ENCODE peak calls at places on chromosomes 11 and 22, in nine cellular contexts. Z is lung microvascular endothelial cell; G is C1 segment of cervical spinal cord; H is activated naive CD4-positive, alpha-beta T cell; P is mucosa of gallbladder; N is H9; S is cardiac fibroblast; K is kidney; Y is NCI-H1436. M is an unnamed sample.

GRCh38 chr22:46666577-46667244 is 46.5 kb downstream of the GRAMD4 start:
- DNase-seq in Z (no peak), G (no peak), H (no peak), P (no peak), N (no peak), S (no peak), K (peak; percentile 66), Y (no peak), M (no peak)

GRCh38 chr11:120512727-120513435 is 1.3 kb downstream of the GRIK4 start:
- DNase-seq in Z (no peak), G (peak; percentile 29), H (no peak), P (no peak), N (no peak), S (no peak), K (no peak), Y (peak; percentile 22), M (no peak)

GRCh38 chr11:101126551-101127347 is 2.9 kb downstream of the PGR start:
- DNase-seq in Z (no peak), G (no peak), H (no peak), P (no peak), N (peak; percentile 37), S (peak; percentile 26), K (peak; percentile 66), Y (no peak), M (no peak)

GRCh38 chr11:132111781-132112380 is 741.5 kb downstream of the NTM start:
- DNase-seq in Z (no peak), G (no peak), H (no peak), P (no peak), N (no peak), S (peak; percentile 96), K (no peak), Y (no peak), M (no peak)

GRCh38 chr22:29641781-29642355 is 38.4 kb downstream of the NF2 start:
- DNase-seq in Z (no peak), G (no peak), H (no peak), P (no peak), N (no peak), S (no peak), K (no peak), Y (no peak), M (no peak)

GRCh38 chr11:38323961-38324761 is 1726.1 kb upstream of the RAG2 start:
- DNase-seq in Z (no peak), G (no peak), H (no peak), P (no peak), N (peak; percentile 34), S (peak; percentile 9), K (no peak), Y (no peak), M (no peak)

GRCh38 chr11:59142530-59143507 is at the start of gene FAM111A:
- DNase-seq in Z (peak; percentile 93), G (peak; percentile 56), H (peak; percentile 46), P (peak; percentile 90), N (peak; percentile 96), S (peak; percentile 86), K (peak; percentile 96), Y (peak; percentile 82), M (peak; percentile 87)

GRCh38 chr11:66653123-66653522 is 14.6 kb downstream of the RBM4 start:
- DNase-seq in Z (no peak), G (no peak), H (no peak), P (no peak), N (no peak), S (no peak), K (no peak), Y (no peak), M (no peak)

GRCh38 chr22:32556150-32556549 is 81.5 kb downstream of the FBXO7 start:
- DNase-seq in Z (peak; percentile 27), G (no peak), H (no peak), P (no peak), N (no peak), S (no peak), K (no peak), Y (no peak), M (no peak)

GRCh38 chr22:24338701-24339451 is 68.2 kb downstream of the SPECC1L start:
- DNase-seq in Z (no peak), G (no peak), H (no peak), P (no peak), N (no peak), S (peak; percentile 43), K (no peak), Y (no peak), M (no peak)

GRCh38 chr11:77999446-77999845 is 5.0 kb upstream of the INTS4 start:
- DNase-seq in Z (no peak), G (no peak), H (no peak), P (no peak), N (no peak), S (no peak), K (no peak), Y (no peak), M (no peak)

GRCh38 chr11:17846852-17847453 is 112.4 kb downstream of the KCNC1 start:
- DNase-seq in Z (no peak), G (no peak), H (no peak), P (no peak), N (no peak), S (peak; percentile 18), K (no peak), Y (no peak), M (no peak)

GRCh38 chr11:117910941-117911630 is 18.1 kb downstream of the TMPRSS13 start:
- DNase-seq in Z (no peak), G (no peak), H (no peak), P (no peak), N (peak; percentile 18), S (no peak), K (no peak), Y (no peak), M (no peak)

GRCh38 chr22:24284747-24285203 is 14.1 kb downstream of the SPECC1L start:
- DNase-seq in Z (no peak), G (no peak), H (no peak), P (no peak), N (no peak), S (peak; percentile 32), K (no peak), Y (no peak), M (peak; percentile 41)

GRCh38 chr11:1785749-1786261 is 22.1 kb upstream of the CTSD start:
- DNase-seq in Z (no peak), G (no peak), H (no peak), P (no peak), N (no peak), S (no peak), K (no peak), Y (no peak), M (no peak)

GRCh38 chr11:1238767-1239595 is 16.1 kb downstream of the MUC5B start:
- DNase-seq in Z (no peak), G (no peak), H (no peak), P (peak; percentile 73), N (peak; percentile 75), S (no peak), K (no peak), Y (no peak), M (no peak)

GRCh38 chr22:31044262-31044861 is 36.8 kb upstream of the SMTN start:
- DNase-seq in Z (peak; percentile 96), G (no peak), H (no peak), P (peak; percentile 45), N (peak; percentile 34), S (peak; percentile 57), K (peak; percentile 89), Y (no peak), M (no peak)

GRCh38 chr11:67438121-67438902 is 830 bp upstream of the PTPRCAP start:
- DNase-seq in Z (no peak), G (no peak), H (peak; percentile 46), P (no peak), N (peak; percentile 58), S (no peak), K (peak; percentile 91), Y (no peak), M (peak; percentile 93)

GRCh38 chr22:41175546-41175945 is 29.6 kb upstream of the L3MBTL2 start:
- DNase-seq in Z (no peak), G (no peak), H (no peak), P (no peak), N (no peak), S (peak; percentile 24), K (no peak), Y (no peak), M (no peak)

GRCh38 chr11:91591021-91591420 is 633.6 kb upstream of the FAT3 start:
- DNase-seq in Z (no peak), G (no peak), H (no peak), P (no peak), N (no peak), S (no peak), K (no peak), Y (no peak), M (no peak)

GRCh38 chr11:85755285-85755684 is 55.7 kb downstream of the SYTL2 start:
- DNase-seq in Z (no peak), G (no peak), H (no peak), P (no peak), N (no peak), S (peak; percentile 10), K (no peak), Y (no peak), M (peak; percentile 25)

GRCh38 chr11:47318166-47318565 is 34.3 kb downstream of the MYBPC3 start:
- DNase-seq in Z (no peak), G (no peak), H (no peak), P (no peak), N (no peak), S (no peak), K (no peak), Y (no peak), M (no peak)

GRCh38 chr22:45848904-45849303 is 128.1 kb downstream of the WNT7B start:
- DNase-seq in Z (no peak), G (no peak), H (no peak), P (no peak), N (no peak), S (no peak), K (no peak), Y (no peak), M (no peak)

GRCh38 chr22:35409783-35410662 is 10.1 kb downstream of the MCM5 start:
- DNase-seq in Z (no peak), G (no peak), H (no peak), P (peak; percentile 26), N (no peak), S (no peak), K (no peak), Y (no peak), M (peak; percentile 79)

GRCh38 chr22:47062126-47062525 is 299.7 kb downstream of the TBC1D22A start:
- DNase-seq in Z (no peak), G (no peak), H (no peak), P (no peak), N (peak; percentile 15), S (no peak), K (no peak), Y (no peak), M (no peak)

GRCh38 chr22:30423296-30423958 is 2.1 kb upstream of the MTFP1 start:
- DNase-seq in Z (peak; percentile 57), G (peak; percentile 79), H (no peak), P (peak; percentile 43), N (no peak), S (no peak), K (peak; percentile 93), Y (no peak), M (peak; percentile 80)

GRCh38 chr22:24208012-24208749 is 26.9 kb downstream of the SUSD2 start:
- DNase-seq in Z (peak; percentile 92), G (no peak), H (no peak), P (peak; percentile 43), N (no peak), S (peak; percentile 100), K (no peak), Y (no peak), M (no peak)

GRCh38 chr11:20715464-20715863 is 46.1 kb downstream of the NELL1 start:
- DNase-seq in Z (no peak), G (no peak), H (no peak), P (no peak), N (no peak), S (no peak), K (no peak), Y (no peak), M (no peak)

GRCh38 chr11:1978865-1979473 is 18.7 kb downstream of the H19 start:
- DNase-seq in Z (no peak), G (no peak), H (no peak), P (no peak), N (no peak), S (no peak), K (no peak), Y (no peak), M (no peak)

GRCh38 chr22:47322854-47323253 is 560.4 kb downstream of the TBC1D22A start:
- DNase-seq in Z (no peak), G (no peak), H (no peak), P (no peak), N (no peak), S (no peak), K (no peak), Y (peak; percentile 13), M (no peak)